ENCODE peak calls at places on chromosomes 6 and 20, in six cellular contexts. G, S, X, A, Y and E are unnamed samples. For H3K4me1, the result is how much of the 10 kb centered on the place peaks cover.

GRCh38 chr6:69827491-69827890 is 30.7 kb upstream of the LMBRD1 start:
- DNase-seq in G (no peak), S (no peak), X (no peak), A (no peak), Y (no peak), E (no peak)

GRCh38 chr6:98686008-98686601 is 148.3 kb upstream of the POU3F2 start:
- DNase-seq in G (no peak), S (no peak), X (no peak), A (no peak), Y (no peak), E (no peak)

GRCh38 chr20:3209946-3210317 is 634 bp downstream of the ITPA start:
- DNase-seq in G (no peak), S (no peak), X (no peak), A (no peak), Y (no peak), E (peak)

GRCh38 chr6:2725999-2726567 is 24.6 kb downstream of the MYLK4 start:
- DNase-seq in G (peak), S (no peak), X (no peak), A (peak), Y (no peak), E (peak)

GRCh38 chr20:39623584-39624234 is 661.6 kb downstream of the DHX35 start:
- DNase-seq in G (no peak), S (no peak), X (no peak), A (no peak), Y (no peak), E (peak)

GRCh38 chr6:47290124-47290834 is 19.4 kb downstream of the TNFRSF21 start:
- DNase-seq in G (no peak), S (no peak), X (no peak), A (no peak), Y (no peak), E (no peak)

GRCh38 chr20:52200870-52201269 is 9.3 kb upstream of the ZFP64 start:
- DNase-seq in G (no peak), S (no peak), X (no peak), A (no peak), Y (no peak), E (no peak)

GRCh38 chr20:62355527-62356142 is 11.5 kb downstream of the LAMA5 start:
- DNase-seq in G (no peak), S (peak), X (no peak), A (no peak), Y (no peak), E (peak)

GRCh38 chr6:52420668-52421358 is 671 bp downstream of the EFHC1 start:
- DNase-seq in G (no peak), S (peak), X (no peak), A (peak), Y (peak), E (no peak)

GRCh38 chr20:53940883-53941546 is 129.4 kb downstream of the BCAS1 start:
- DNase-seq in G (no peak), S (peak), X (no peak), A (no peak), Y (peak), E (peak)

GRCh38 chr6:7998103-7998725 is 66.0 kb downstream of the BLOC1S5 start:
- DNase-seq in G (no peak), S (no peak), X (no peak), A (no peak), Y (no peak), E (no peak)

GRCh38 chr6:145929037-145929633 is 35.0 kb downstream of the SHPRH start:
- DNase-seq in G (no peak), S (peak), X (peak), A (peak), Y (no peak), E (peak)

GRCh38 chr20:9301129-9302072 is 213.0 kb upstream of the LAMP5 start:
- DNase-seq in G (no peak), S (peak), X (peak), A (no peak), Y (no peak), E (peak)

GRCh38 chr6:136069119-136069518 is 181.0 kb downstream of the MTFR2 start:
- DNase-seq in G (no peak), S (no peak), X (no peak), A (no peak), Y (no peak), E (peak)

GRCh38 chr6:2658788-2659187 is 91.9 kb downstream of the MYLK4 start:
- DNase-seq in G (peak), S (no peak), X (peak), A (no peak), Y (no peak), E (no peak)

GRCh38 chr6:37011656-37012378 is 6.4 kb downstream of the FGD2 start:
- DNase-seq in G (no peak), S (no peak), X (no peak), A (no peak), Y (no peak), E (no peak)

GRCh38 chr6:48426636-48427035 is 315.6 kb upstream of the PTCHD4 start:
- DNase-seq in G (no peak), S (no peak), X (no peak), A (no peak), Y (no peak), E (peak)

GRCh38 chr20:58587467-58587866 is 63.6 kb upstream of the STX16 start:
- DNase-seq in G (no peak), S (no peak), X (no peak), A (no peak), Y (no peak), E (no peak)

GRCh38 chr20:20594171-20594530 is 118.3 kb downstream of the RALGAPA2 start:
- DNase-seq in G (no peak), S (peak), X (no peak), A (no peak), Y (no peak), E (peak)

GRCh38 chr6:3456395-3456767 is 469 bp downstream of the SLC22A23 start:
- DNase-seq in G (no peak), S (no peak), X (no peak), A (peak), Y (no peak), E (no peak)

GRCh38 chr6:17001188-17001587 is 100.7 kb upstream of the STMND1 start:
- DNase-seq in G (no peak), S (no peak), X (no peak), A (no peak), Y (no peak), E (no peak)

DNA sequence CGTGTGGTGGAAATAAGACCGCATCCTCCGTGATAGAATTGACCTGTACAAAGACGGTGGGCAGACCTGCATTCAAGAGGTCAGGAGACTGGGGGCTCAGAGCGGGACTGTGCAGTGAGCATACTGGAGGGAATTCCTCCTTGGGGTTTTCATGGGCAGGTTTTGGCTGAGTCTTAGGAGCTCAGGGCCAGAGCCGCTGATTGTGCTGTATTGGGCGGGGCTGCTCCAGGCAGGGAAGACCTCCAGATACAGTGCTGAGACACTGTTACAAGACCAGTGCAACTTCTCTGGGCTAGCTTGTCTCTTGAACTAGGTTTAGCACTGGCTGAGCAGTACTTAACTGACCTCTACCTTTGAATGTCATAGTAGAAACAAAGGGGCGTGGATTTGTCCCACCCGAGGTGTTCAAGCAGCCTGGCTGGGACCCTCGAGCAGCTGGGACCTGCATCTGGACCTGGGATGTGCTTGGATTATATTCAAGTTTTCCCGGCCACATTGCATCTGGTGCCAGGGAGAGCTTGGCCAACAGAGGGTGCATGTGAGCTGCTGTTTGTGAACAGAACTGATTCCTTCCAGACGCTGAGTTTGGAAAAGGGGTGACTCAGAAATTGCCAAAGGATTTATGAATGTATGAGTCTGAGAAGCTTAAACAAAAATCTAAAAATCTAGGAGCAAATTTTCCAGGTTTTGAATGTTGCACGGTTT is 33.4 kb upstream of the SLC22A1 start:
- DNase-seq in G (no peak), S (peak), X (peak), A (peak), Y (peak), E (peak)
- TF ChIP-seq MAX in G (no peak), S (no peak), X (no peak), A (no peak), Y (no peak), E (no peak)

GRCh38 chr6:75284285-75285155 is at the start of gene TMEM30A:
- DNase-seq in G (peak), S (peak), X (peak), A (peak), Y (peak), E (peak)
- H3K4me1 ChIP-seq in G (under half), S (under half), X (under half), A (under half), Y (under half), E (under half)

DNA sequence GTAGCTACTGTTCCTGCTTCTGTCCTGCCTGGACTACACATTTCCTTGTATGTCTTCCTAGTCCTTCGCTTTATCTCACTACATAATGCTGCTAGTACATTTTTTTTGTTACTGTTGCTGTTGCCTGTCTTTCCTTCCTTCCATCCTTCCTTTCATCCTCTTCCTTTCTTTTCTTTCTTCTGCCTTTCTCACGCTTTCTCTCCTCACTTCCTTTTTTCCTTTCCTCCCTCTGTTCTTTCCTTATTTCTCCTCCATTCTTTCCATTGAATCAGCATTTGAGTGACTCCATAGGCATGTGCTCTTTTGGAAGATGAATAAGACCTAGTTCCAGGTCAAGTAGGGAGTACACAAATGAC is 46.3 kb downstream of the MAP3K4 start:
- DNase-seq in G (no peak), S (no peak), X (no peak), A (no peak), Y (no peak), E (no peak)
- TF ChIP-seq MAX in G (no peak), S (no peak), X (peak), A (no peak), Y (no peak), E (no peak)

DNA sequence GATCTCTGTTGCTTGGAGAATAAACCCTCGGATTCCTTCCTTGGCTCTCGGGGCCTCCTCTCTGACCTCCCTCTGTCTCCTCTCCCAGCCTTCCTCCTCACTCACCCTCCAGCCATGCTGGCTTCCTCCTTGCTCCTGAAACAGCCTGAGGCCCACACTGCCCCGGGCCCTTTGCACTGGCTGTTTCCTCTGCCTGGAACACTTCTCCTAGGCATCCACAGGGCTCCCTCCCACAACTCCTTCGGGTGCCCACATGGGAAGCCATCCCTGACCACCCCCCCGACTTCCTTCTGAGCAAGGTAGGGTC is 87.7 kb downstream of the CEBPB start:
- DNase-seq in G (no peak), S (no peak), X (no peak), A (no peak), Y (no peak), E (no peak)
- H3K4me1 ChIP-seq in G (under half), S (half or more), X (under half), A (half or more), Y (under half), E (under half)

GRCh38 chr20:61299088-61299487 is 47.0 kb downstream of the CDH4 start:
- DNase-seq in G (no peak), S (no peak), X (no peak), A (no peak), Y (no peak), E (no peak)

GRCh38 chr20:61301995-61302525 is 50.0 kb downstream of the CDH4 start:
- DNase-seq in G (no peak), S (no peak), X (no peak), A (no peak), Y (no peak), E (no peak)

GRCh38 chr20:61299613-61300012 is 47.6 kb downstream of the CDH4 start:
- DNase-seq in G (no peak), S (no peak), X (no peak), A (no peak), Y (no peak), E (no peak)

GRCh38 chr20:61300293-61300692 is 48.2 kb downstream of the CDH4 start:
- DNase-seq in G (no peak), S (no peak), X (no peak), A (no peak), Y (no peak), E (no peak)

GRCh38 chr20:61300741-61301140 is 48.7 kb downstream of the CDH4 start:
- DNase-seq in G (no peak), S (no peak), X (no peak), A (no peak), Y (no peak), E (no peak)
- TF ChIP-seq MAX in G (no peak), S (no peak), X (no peak), A (no peak), Y (no peak), E (no peak)

GRCh38 chr20:45058168-45058850 is 42.6 kb downstream of the KCNS1 start:
- DNase-seq in G (no peak), S (no peak), X (no peak), A (no peak), Y (no peak), E (no peak)
- H3K4me1 ChIP-seq in G (under half), S (under half), X (under half), A (under half), Y (under half), E (under half)